ENCODE peak calls at places on chromosomes 13 and 19, in five cellular contexts. C is naive B cell, P is Caco-2, S is brain microvascular endothelial cell, M is T-helper 1 cell. Q is an unnamed sample.

GRCh38 chr13:46679369-46680180 is 117.4 kb downstream of the ESD start:
- DNase-seq in P (no peak), C (peak; percentile 67), M (no peak), S (peak; percentile 59), Q (no peak)

GRCh38 chr19:28701491-28701890 is 511.5 kb downstream of the UQCRFS1 start:
- DNase-seq in C (no peak), M (no peak), P (no peak), S (no peak), Q (no peak)

GRCh38 chr13:49711218-49711863 is 20.1 kb upstream of the EBPL start:
- DNase-seq in P (no peak), C (no peak), S (peak; percentile 78), M (no peak), Q (no peak)

GRCh38 chr19:50357178-50358100 is 8.0 kb downstream of the NAPSA start:
- DNase-seq in S (peak; percentile 69), P (peak; percentile 71), M (peak; percentile 80), C (peak; percentile 87), Q (no peak)

GRCh38 chr19:1277061-1277460 is 1.7 kb downstream of the FAM174C start:
- DNase-seq in P (no peak), S (no peak), M (no peak), C (no peak), Q (no peak)

GRCh38 chr19:35773020-35773809 is 2.1 kb upstream of the ARHGAP33 start:
- DNase-seq in C (no peak), M (no peak), S (no peak), P (no peak), Q (no peak)

GRCh38 chr13:39631307-39631706 is 24.2 kb upstream of the COG6 start:
- DNase-seq in C (no peak), M (no peak), P (no peak), S (no peak), Q (no peak)

GRCh38 chr19:30309983-30310805 is 62.0 kb upstream of the ZNF536 start:
- DNase-seq in P (no peak), M (no peak), C (no peak), S (no peak), Q (no peak)